ENCODE peak calls at places on chromosomes 4 and X, in eight cellular contexts. I is esophagus squamous epithelium, E is fibroblast of lung, T is AG09309, Y is BE2C, Q is choroid plexus epithelial cell, R is hepatocyte, H is endodermal cell. P is an unnamed sample.
A peak's percentile ranks its signal among the peaks of the same experiment; 100 is the strongest.

GRCh38 chr4:15779336-15779735 is 1.2 kb downstream of the CD38 start:
- DNase-seq in I (no peak), E (peak; percentile 67), T (no peak), Y (peak; percentile 10), Q (peak; percentile 83), R (peak; percentile 55), H (peak; percentile 75), P (peak; percentile 81)

GRCh38 chrX:98296129-98296528 is 1412.4 kb downstream of the RPA4 start:
- DNase-seq in I (no peak), E (no peak), T (no peak), Y (no peak), Q (no peak), R (no peak), H (no peak), P (no peak)

GRCh38 chrX:15524417-15524816 is 23.8 kb downstream of the BMX start:
- DNase-seq in I (no peak), E (peak; percentile 6), T (peak; percentile 5), Y (no peak), Q (peak; percentile 59), R (no peak), H (no peak), P (no peak)

GRCh38 chr4:3226467-3226866 is 22.5 kb upstream of the MSANTD1 start:
- DNase-seq in I (no peak), E (no peak), T (no peak), Y (no peak), Q (no peak), R (no peak), H (no peak), P (no peak)

GRCh38 chr4:55367084-55367722 is 21.2 kb downstream of the SRD5A3 start:
- DNase-seq in I (no peak), E (no peak), T (no peak), Y (no peak), Q (peak; percentile 91), R (no peak), H (no peak), P (peak; percentile 22)

GRCh38 chr4:186727977-186728519 is 4.4 kb upstream of the FAT1 start:
- DNase-seq in I (no peak), E (peak; percentile 56), T (no peak), Y (no peak), Q (peak; percentile 47), R (peak; percentile 35), H (peak; percentile 79), P (peak; percentile 56)

GRCh38 chr4:110615366-110616161 is 7.3 kb downstream of the PITX2 start:
- DNase-seq in I (no peak), E (no peak), T (no peak), Y (no peak), Q (no peak), R (peak; percentile 71), H (peak; percentile 91), P (peak; percentile 82)

GRCh38 chrX:12891915-12892506 is 14.4 kb upstream of the TLR8 start:
- DNase-seq in I (no peak), E (no peak), T (no peak), Y (no peak), Q (no peak), R (no peak), H (no peak), P (no peak)

DNA sequence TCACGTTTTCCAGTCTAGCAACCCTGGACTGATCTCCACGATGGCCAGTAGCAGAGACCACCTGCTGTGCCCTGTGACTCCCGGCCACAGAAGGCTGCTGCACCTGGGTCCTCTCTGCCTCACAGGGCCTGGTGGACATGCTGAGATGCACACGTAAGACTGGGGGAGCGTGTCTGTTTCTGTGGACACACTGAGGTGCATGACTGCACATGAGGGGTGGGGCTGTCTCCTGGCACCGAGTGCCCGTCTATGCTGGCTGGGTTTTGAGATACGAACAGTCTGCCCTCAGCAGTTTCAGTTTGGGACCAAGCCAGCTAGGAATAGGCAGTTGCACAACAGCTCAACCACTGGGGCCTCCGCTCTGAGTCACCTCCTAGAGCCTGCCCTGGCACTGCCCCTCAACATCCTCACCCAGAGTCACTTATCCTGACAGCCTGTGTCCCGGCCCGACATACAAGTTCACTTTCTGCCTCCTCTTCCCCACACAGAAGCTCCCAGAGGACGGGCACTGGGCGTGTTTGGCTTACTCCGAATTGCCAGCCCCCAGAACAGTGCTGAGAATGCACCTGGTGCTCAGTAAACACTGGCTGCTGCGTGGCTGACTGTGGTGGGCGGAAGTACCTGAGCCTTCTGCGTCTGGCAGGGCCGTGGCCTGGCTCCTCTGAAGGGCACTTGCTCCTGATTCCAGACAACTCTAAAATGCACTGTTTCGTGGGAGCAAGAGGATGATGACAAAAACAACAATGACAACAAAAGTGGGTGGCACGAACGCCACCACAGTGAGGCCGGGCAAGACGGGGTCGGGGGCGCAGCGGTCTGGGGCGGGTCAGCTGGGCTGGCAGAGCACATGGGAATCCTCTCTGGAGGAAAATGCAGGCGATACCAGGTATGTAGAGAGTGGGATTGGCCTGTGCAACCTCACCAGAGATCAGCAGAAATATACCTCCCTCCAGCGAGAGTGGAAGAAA is 30.9 kb downstream of the RNF212 start:
- DNase-seq in I (no peak), E (peak; percentile 81), T (peak; percentile 53), Y (no peak), Q (peak; percentile 69), R (peak; percentile 62), H (no peak), P (no peak)
- H3K4me3 ChIP-seq in I (peak overlapping the region; percentile 3), E (no peak overlapping the region), T (no peak overlapping the region), Y (no peak overlapping the region), Q (no peak overlapping the region), R (no peak overlapping the region), H (no peak overlapping the region), P (no peak overlapping the region)

DNA sequence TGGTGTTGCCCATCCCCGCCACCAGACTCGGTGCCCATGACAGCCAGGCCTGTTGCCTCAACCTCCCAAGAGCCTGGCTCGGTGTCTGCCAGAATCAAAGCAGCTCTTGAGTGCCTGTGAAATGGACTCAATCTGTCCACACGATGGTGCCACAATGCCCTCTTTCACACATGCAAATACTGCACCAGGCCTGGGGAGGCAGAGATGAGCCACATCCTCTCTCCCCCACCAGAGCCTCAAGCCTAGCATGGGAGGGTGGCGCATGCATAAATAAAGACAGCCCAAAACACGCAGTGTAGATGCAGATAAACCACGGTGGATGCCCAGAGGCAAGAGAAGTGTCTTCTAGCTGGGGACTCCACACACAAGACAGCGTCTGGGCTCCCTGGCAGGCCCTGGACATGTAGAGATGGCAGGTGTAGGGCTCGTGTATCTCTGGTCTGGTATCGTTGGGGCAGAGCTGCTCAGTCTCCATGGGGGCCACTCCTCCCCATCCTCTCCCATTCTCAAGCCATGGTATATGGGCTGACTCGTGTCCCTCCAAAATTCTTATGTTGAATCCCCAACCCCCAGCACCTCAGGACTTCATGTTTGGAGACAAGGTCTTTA is 65.6 kb downstream of the JAKMIP1 start:
- DNase-seq in I (no peak), E (no peak), T (no peak), Y (peak; percentile 26), Q (no peak), R (no peak), H (no peak), P (peak; percentile 11)
- TF ChIP-seq CTCF in I (no peak), E (no peak), T (peak; percentile 2), Y (peak; percentile 57), Q (no peak), R (no peak), H (peak; percentile 35), P (peak; percentile 53)

DNA sequence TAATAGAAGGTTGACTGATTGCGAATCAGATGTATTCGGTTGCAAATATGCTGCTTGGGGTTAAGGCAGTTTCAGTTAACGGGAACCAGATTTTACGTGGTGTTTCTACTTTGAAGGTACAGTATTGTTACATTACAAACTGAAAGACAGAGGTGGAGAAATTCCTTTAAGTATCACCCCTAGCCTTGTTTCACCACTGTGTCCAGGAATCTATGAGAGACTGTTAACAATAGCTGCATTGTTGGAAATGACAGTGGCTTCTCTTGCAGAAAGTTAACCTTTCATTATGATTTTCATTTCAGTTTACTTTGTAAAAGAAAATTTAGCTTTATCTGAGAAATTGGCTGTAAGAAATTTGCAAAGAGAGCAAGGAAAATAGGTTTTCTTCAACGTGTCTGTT is 2.6 kb downstream of the CDKL5 start:
- DNase-seq in I (no peak), E (no peak), T (no peak), Y (no peak), Q (no peak), R (no peak), H (no peak), P (peak; percentile 11)
- H3K4me3 ChIP-seq in I (no peak overlapping the region), E (no peak overlapping the region), T (no peak overlapping the region), Y (no peak overlapping the region), Q (no peak overlapping the region), R (peak overlapping the region; percentile 19), H (peak overlapping the region; percentile 92), P (peak overlapping the region; percentile 70)

DNA sequence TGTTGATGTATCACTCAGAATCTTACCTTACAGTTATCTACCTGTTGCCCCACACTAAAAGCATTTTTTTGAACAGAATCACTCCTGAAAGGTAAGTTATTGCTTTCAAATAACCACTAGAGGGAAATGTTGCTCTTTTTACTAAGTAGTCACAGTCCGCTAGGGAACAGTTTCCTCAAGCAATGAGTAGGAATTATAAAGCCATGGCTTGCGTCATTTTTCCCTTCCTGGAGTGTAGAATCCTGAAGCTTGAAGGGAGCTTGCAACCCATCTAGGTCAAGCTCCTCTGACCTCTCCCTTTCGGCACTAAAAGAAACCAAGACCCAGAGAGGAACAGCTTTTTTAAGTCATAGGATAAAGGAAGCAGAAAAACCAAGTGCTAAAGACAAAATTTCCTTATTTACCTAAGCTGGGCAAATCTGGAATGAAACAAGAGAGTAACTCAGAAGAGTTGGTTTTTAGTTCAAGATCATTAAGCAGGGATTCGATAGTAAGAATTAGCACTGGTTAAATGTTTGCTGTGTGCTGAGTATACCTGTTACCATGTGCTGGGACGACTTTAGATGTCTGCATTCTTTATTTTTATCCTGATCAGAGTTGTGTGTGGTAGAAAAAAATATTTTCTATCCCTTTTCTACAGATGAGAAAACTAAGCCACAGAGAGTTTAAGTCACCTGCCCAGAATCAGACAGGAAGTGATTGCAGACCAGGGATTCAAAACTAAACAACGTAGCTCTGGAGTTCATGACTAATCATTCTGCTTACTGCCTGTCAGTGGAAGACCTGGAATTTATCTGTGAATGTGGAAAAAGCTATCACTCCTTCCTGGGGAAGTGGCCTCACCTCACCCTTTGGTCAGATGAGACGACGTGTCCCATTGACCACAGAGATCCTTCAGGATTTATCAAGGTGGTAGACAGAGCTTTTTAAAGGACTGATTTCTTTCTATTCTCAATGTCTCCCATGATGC is 631.5 kb downstream of the RAB28 start:
- DNase-seq in I (no peak), E (peak; percentile 74), T (peak; percentile 28), Y (no peak), Q (peak; percentile 73), R (peak; percentile 83), H (peak; percentile 54), P (peak; percentile 94)
- TF ChIP-seq CTCF in I (no peak), E (peak; percentile 60), T (peak; percentile 46), Y (peak; percentile 59), Q (peak; percentile 61), R (peak; percentile 76), H (peak; percentile 83), P (peak; percentile 83)

GRCh38 chrX:129701624-129702069 is 37.1 kb upstream of the XPNPEP2 start:
- DNase-seq in I (no peak), E (peak; percentile 81), T (no peak), Y (no peak), Q (peak; percentile 75), R (no peak), H (no peak), P (no peak)
- H3K4me3 ChIP-seq in I (no peak overlapping the region), E (no peak overlapping the region), T (no peak overlapping the region), Y (no peak overlapping the region), Q (no peak overlapping the region), R (no peak overlapping the region), H (no peak overlapping the region), P (no peak overlapping the region)